ENCODE peak calls at places on chromosomes 6 and 20, in six cellular contexts. One of them, this sample, is unnamed.

GRCh38 chr6:55713411-55713810 is 134.4 kb upstream of the HMGCLL1 start:
- DNase-seq in K562: no peak
- DNase-seq in HepG2: peak; percentile 31
- DNase-seq in HCT116: no peak
- DNase-seq in SK-N-SH: no peak
- DNase-seq in GM12878: no peak
- DNase-seq in this sample: no peak

GRCh38 chr6:22364314-22364713 is 67.5 kb upstream of the PRL start:
- DNase-seq in K562: no peak
- DNase-seq in HepG2: no peak
- DNase-seq in HCT116: no peak
- DNase-seq in SK-N-SH: peak; percentile 21
- DNase-seq in GM12878: no peak
- DNase-seq in this sample: no peak

GRCh38 chr6:15775741-15776140 is 112.9 kb upstream of the DTNBP1 start:
- DNase-seq in K562: no peak
- DNase-seq in HepG2: no peak
- DNase-seq in HCT116: no peak
- DNase-seq in SK-N-SH: no peak
- DNase-seq in GM12878: no peak
- DNase-seq in this sample: no peak

GRCh38 chr6:16345449-16346330 is 107.3 kb downstream of the GMPR start:
- DNase-seq in K562: peak; percentile 69
- DNase-seq in HepG2: peak; percentile 71
- DNase-seq in HCT116: no peak
- DNase-seq in SK-N-SH: peak; percentile 78
- DNase-seq in GM12878: no peak
- DNase-seq in this sample: no peak

GRCh38 chr6:144661101-144661806 is 376.1 kb downstream of the UTRN start:
- DNase-seq in K562: no peak
- DNase-seq in HepG2: peak; percentile 93
- DNase-seq in HCT116: no peak
- DNase-seq in SK-N-SH: no peak
- DNase-seq in GM12878: no peak
- DNase-seq in this sample: no peak

GRCh38 chr6:36827261-36828079 is 11.8 kb downstream of the CPNE5 start:
- DNase-seq in K562: peak; percentile 73
- DNase-seq in HepG2: no peak
- DNase-seq in HCT116: no peak
- DNase-seq in SK-N-SH: no peak
- DNase-seq in GM12878: no peak
- DNase-seq in this sample: no peak

GRCh38 chr6:91669154-91669903 is 1082.5 kb upstream of the MAP3K7 start:
- DNase-seq in K562: no peak
- DNase-seq in HepG2: no peak
- DNase-seq in HCT116: no peak
- DNase-seq in SK-N-SH: no peak
- DNase-seq in GM12878: no peak
- DNase-seq in this sample: no peak

GRCh38 chr6:122222761-122223160 is 176.7 kb upstream of the HSF2 start:
- DNase-seq in K562: no peak
- DNase-seq in HepG2: no peak
- DNase-seq in HCT116: no peak
- DNase-seq in SK-N-SH: no peak
- DNase-seq in GM12878: no peak
- DNase-seq in this sample: no peak

GRCh38 chr6:162230147-162230752 is 497.3 kb downstream of the PRKN start:
- DNase-seq in K562: no peak
- DNase-seq in HepG2: no peak
- DNase-seq in HCT116: no peak
- DNase-seq in SK-N-SH: no peak
- DNase-seq in GM12878: no peak
- DNase-seq in this sample: no peak

GRCh38 chr6:119077643-119078448 is 618 bp downstream of the FAM184A start:
- DNase-seq in K562: peak; percentile 68
- DNase-seq in HepG2: peak; percentile 32
- DNase-seq in HCT116: no peak
- DNase-seq in SK-N-SH: peak; percentile 75
- DNase-seq in GM12878: no peak
- DNase-seq in this sample: peak; percentile 26

GRCh38 chr6:125201961-125202729 is 48.6 kb downstream of the TPD52L1 start:
- DNase-seq in K562: peak; percentile 69
- DNase-seq in HepG2: no peak
- DNase-seq in HCT116: peak; percentile 81
- DNase-seq in SK-N-SH: no peak
- DNase-seq in GM12878: no peak
- DNase-seq in this sample: no peak

GRCh38 chr20:44020406-44021148 is 105.9 kb downstream of the TOX2 start:
- DNase-seq in K562: no peak
- DNase-seq in HepG2: no peak
- DNase-seq in HCT116: no peak
- DNase-seq in SK-N-SH: no peak
- DNase-seq in GM12878: no peak
- DNase-seq in this sample: no peak

GRCh38 chr6:34324738-34325444 is 67.6 kb downstream of the NUDT3 start:
- DNase-seq in K562: peak; percentile 87
- DNase-seq in HepG2: no peak
- DNase-seq in HCT116: no peak
- DNase-seq in SK-N-SH: no peak
- DNase-seq in GM12878: no peak
- DNase-seq in this sample: no peak

GRCh38 chr20:33005132-33005566 is 916 bp upstream of the SUN5 start:
- DNase-seq in K562: peak; percentile 53
- DNase-seq in HepG2: peak; percentile 72
- DNase-seq in HCT116: peak; percentile 6
- DNase-seq in SK-N-SH: no peak
- DNase-seq in GM12878: no peak
- DNase-seq in this sample: no peak

GRCh38 chr6:21099338-21100314 is 493.9 kb upstream of the SOX4 start:
- DNase-seq in K562: no peak
- DNase-seq in HepG2: peak; percentile 52
- DNase-seq in HCT116: no peak
- DNase-seq in SK-N-SH: no peak
- DNase-seq in GM12878: peak; percentile 27
- DNase-seq in this sample: no peak

GRCh38 chr6:86380571-86381125 is 556.7 kb upstream of the HTR1E start:
- DNase-seq in K562: no peak
- DNase-seq in HepG2: no peak
- DNase-seq in HCT116: no peak
- DNase-seq in SK-N-SH: no peak
- DNase-seq in GM12878: no peak
- DNase-seq in this sample: no peak

GRCh38 chr6:106525111-106525884 is 104.0 kb downstream of the RTN4IP1 start:
- DNase-seq in K562: no peak
- DNase-seq in HepG2: no peak
- DNase-seq in HCT116: no peak
- DNase-seq in SK-N-SH: no peak
- DNase-seq in GM12878: no peak
- DNase-seq in this sample: no peak

GRCh38 chr6:139373154-139373927 is 1.1 kb downstream of the CITED2 start:
- DNase-seq in K562: peak; percentile 70
- DNase-seq in HepG2: peak; percentile 50
- DNase-seq in HCT116: no peak
- DNase-seq in SK-N-SH: peak; percentile 61
- DNase-seq in GM12878: peak; percentile 37
- DNase-seq in this sample: peak; percentile 53

GRCh38 chr6:118537579-118537978 is 10.5 kb upstream of the PLN start:
- DNase-seq in K562: peak; percentile 77
- DNase-seq in HepG2: no peak
- DNase-seq in HCT116: no peak
- DNase-seq in SK-N-SH: no peak
- DNase-seq in GM12878: no peak
- DNase-seq in this sample: no peak

GRCh38 chr20:25248501-25249172 is 752 bp downstream of the PYGB start:
- DNase-seq in K562: peak; percentile 30
- DNase-seq in HepG2: no peak
- DNase-seq in HCT116: no peak
- DNase-seq in SK-N-SH: peak; percentile 73
- DNase-seq in GM12878: no peak
- DNase-seq in this sample: peak; percentile 31

GRCh38 chr6:56930846-56931245 is 24.1 kb upstream of the BEND6 start:
- DNase-seq in K562: no peak
- DNase-seq in HepG2: no peak
- DNase-seq in HCT116: no peak
- DNase-seq in SK-N-SH: no peak
- DNase-seq in GM12878: no peak
- DNase-seq in this sample: no peak

GRCh38 chr6:98980814-98981213 is 33.1 kb upstream of the FBXL4 start:
- DNase-seq in K562: no peak
- DNase-seq in HepG2: no peak
- DNase-seq in HCT116: no peak
- DNase-seq in SK-N-SH: no peak
- DNase-seq in GM12878: no peak
- DNase-seq in this sample: no peak

GRCh38 chr20:40293740-40294139 is 395.3 kb downstream of the MAFB start:
- DNase-seq in K562: no peak
- DNase-seq in HepG2: no peak
- DNase-seq in HCT116: no peak
- DNase-seq in SK-N-SH: no peak
- DNase-seq in GM12878: no peak
- DNase-seq in this sample: no peak

GRCh38 chr6:161750677-161751076 is 476.8 kb upstream of the AGPAT4 start:
- DNase-seq in K562: no peak
- DNase-seq in HepG2: no peak
- DNase-seq in HCT116: no peak
- DNase-seq in SK-N-SH: no peak
- DNase-seq in GM12878: no peak
- DNase-seq in this sample: no peak

GRCh38 chr20:37888641-37889040 is 14.3 kb upstream of the VSTM2L start:
- DNase-seq in K562: no peak
- DNase-seq in HepG2: no peak
- DNase-seq in HCT116: no peak
- DNase-seq in SK-N-SH: no peak
- DNase-seq in GM12878: no peak
- DNase-seq in this sample: no peak

GRCh38 chr20:37890108-37890507 is 12.8 kb upstream of the VSTM2L start:
- DNase-seq in K562: no peak
- DNase-seq in HepG2: no peak
- DNase-seq in HCT116: no peak
- DNase-seq in SK-N-SH: no peak
- DNase-seq in GM12878: peak; percentile 26
- DNase-seq in this sample: no peak

GRCh38 chr20:37885593-37886507 is 17.1 kb upstream of the VSTM2L start:
- DNase-seq in K562: no peak
- DNase-seq in HepG2: peak; percentile 69
- DNase-seq in HCT116: no peak
- DNase-seq in SK-N-SH: peak; percentile 46
- DNase-seq in GM12878: no peak
- DNase-seq in this sample: no peak

GRCh38 chr20:37885042-37885441 is 17.9 kb upstream of the VSTM2L start:
- DNase-seq in K562: no peak
- DNase-seq in HepG2: no peak
- DNase-seq in HCT116: no peak
- DNase-seq in SK-N-SH: no peak
- DNase-seq in GM12878: no peak
- DNase-seq in this sample: no peak

GRCh38 chr20:37886851-37887297 is 16.1 kb upstream of the VSTM2L start:
- DNase-seq in K562: peak; percentile 61
- DNase-seq in HepG2: peak; percentile 79
- DNase-seq in HCT116: no peak
- DNase-seq in SK-N-SH: peak; percentile 48
- DNase-seq in GM12878: peak; percentile 9
- DNase-seq in this sample: no peak
- TF ChIP-seq JUND in K562: no peak
- TF ChIP-seq JUND in HepG2: no peak
- TF ChIP-seq JUND in HCT116: no peak
- TF ChIP-seq JUND in SK-N-SH: no peak
- TF ChIP-seq JUND in GM12878: no peak
- TF ChIP-seq JUND in this sample: no peak

GRCh38 chr20:51258582-51259175 is 235.8 kb upstream of the KCNG1 start:
- DNase-seq in K562: no peak
- DNase-seq in HepG2: no peak
- DNase-seq in HCT116: no peak
- DNase-seq in SK-N-SH: no peak
- DNase-seq in GM12878: no peak
- DNase-seq in this sample: no peak
- TF ChIP-seq JUND in K562: no peak
- TF ChIP-seq JUND in HepG2: no peak
- TF ChIP-seq JUND in HCT116: no peak
- TF ChIP-seq JUND in SK-N-SH: no peak
- TF ChIP-seq JUND in GM12878: no peak
- TF ChIP-seq JUND in this sample: no peak

DNA sequence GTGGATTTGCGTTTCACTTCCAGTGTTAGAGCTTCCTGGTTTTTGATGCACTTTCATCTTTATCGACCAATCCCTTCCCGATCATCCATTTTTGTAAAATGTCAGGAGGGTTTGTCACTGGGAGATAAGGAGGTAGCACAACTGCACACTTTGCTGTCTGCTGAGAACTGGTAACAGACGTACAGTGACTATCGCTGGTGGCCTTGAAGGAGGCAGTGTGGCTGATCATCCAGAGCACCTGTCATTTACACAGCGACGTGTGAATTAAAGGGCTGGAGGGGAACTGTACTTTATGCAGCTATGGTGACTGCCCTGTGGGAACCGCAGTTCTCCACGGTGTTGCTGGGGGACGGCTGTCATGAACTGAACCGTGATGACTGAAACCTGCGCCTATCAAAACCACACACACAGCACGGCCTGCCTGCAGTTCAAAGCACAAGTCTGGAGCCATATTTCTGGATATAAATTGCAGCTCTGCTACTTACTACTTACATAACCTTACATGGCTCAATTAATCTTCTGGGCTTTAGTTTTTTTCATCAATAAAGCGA is 50.0 kb downstream of the HUS1B start:
- DNase-seq in K562: peak; percentile 78
- DNase-seq in HepG2: no peak
- DNase-seq in HCT116: no peak
- DNase-seq in SK-N-SH: no peak
- DNase-seq in GM12878: no peak
- DNase-seq in this sample: no peak
- TF ChIP-seq JUND in K562: no peak
- TF ChIP-seq JUND in HepG2: no peak
- TF ChIP-seq JUND in HCT116: no peak
- TF ChIP-seq JUND in SK-N-SH: no peak
- TF ChIP-seq JUND in GM12878: no peak
- TF ChIP-seq JUND in this sample: no peak

GRCh38 chr20:58521763-58522162 is 6.6 kb upstream of the APCDD1L start:
- DNase-seq in K562: no peak
- DNase-seq in HepG2: no peak
- DNase-seq in HCT116: no peak
- DNase-seq in SK-N-SH: no peak
- DNase-seq in GM12878: no peak
- DNase-seq in this sample: no peak

GRCh38 chr20:58519940-58520712 is 4.9 kb upstream of the APCDD1L start:
- DNase-seq in K562: no peak
- DNase-seq in HepG2: no peak
- DNase-seq in HCT116: no peak
- DNase-seq in SK-N-SH: no peak
- DNase-seq in GM12878: no peak
- DNase-seq in this sample: no peak

GRCh38 chr20:58524814-58525213 is 9.6 kb upstream of the APCDD1L start:
- DNase-seq in K562: no peak
- DNase-seq in HepG2: no peak
- DNase-seq in HCT116: no peak
- DNase-seq in SK-N-SH: no peak
- DNase-seq in GM12878: no peak
- DNase-seq in this sample: no peak

GRCh38 chr20:58523916-58524315 is 8.7 kb upstream of the APCDD1L start:
- DNase-seq in K562: no peak
- DNase-seq in HepG2: no peak
- DNase-seq in HCT116: no peak
- DNase-seq in SK-N-SH: no peak
- DNase-seq in GM12878: no peak
- DNase-seq in this sample: no peak

GRCh38 chr20:58523072-58523681 is 8.0 kb upstream of the APCDD1L start:
- DNase-seq in K562: no peak
- DNase-seq in HepG2: no peak
- DNase-seq in HCT116: no peak
- DNase-seq in SK-N-SH: peak; percentile 66
- DNase-seq in GM12878: no peak
- DNase-seq in this sample: no peak
- TF ChIP-seq JUND in K562: no peak
- TF ChIP-seq JUND in HepG2: no peak
- TF ChIP-seq JUND in HCT116: no peak
- TF ChIP-seq JUND in SK-N-SH: no peak
- TF ChIP-seq JUND in GM12878: no peak
- TF ChIP-seq JUND in this sample: no peak